ENCODE peak calls at places on chromosomes 12 and 14, in eight cellular contexts. L is T follicular helper cell; E is activated effector memory CD4-positive, alpha-beta T cell treated with anti-CD3 and anti-CD28 coated beads, Interleukin-2, amount 50 U/mL, for 16 hours; O is cardiac fibroblast; A is pulmonary artery endothelial cell; Y is aorta; G is MCF 10A; X is NCI-H1092 treated with DMSO at 0.1 percent for 48 hours. J is an unnamed sample.

GRCh38 chr12:42756841-42757661 is 167.5 kb upstream of the PRICKLE1 start:
- DNase-seq in L (no peak), E (no peak), O (peak; percentile 94), A (peak; percentile 4), Y (no peak), G (peak; percentile 75), X (no peak), J (no peak)

GRCh38 chr12:27902651-27903050 is 69.9 kb downstream of the PTHLH start:
- DNase-seq in L (no peak), E (no peak), O (no peak), A (no peak), Y (no peak), G (no peak), X (no peak), J (no peak)

GRCh38 chr12:120230974-120231315 is 30.0 kb upstream of the RPLP0 start:
- DNase-seq in L (no peak), E (no peak), O (no peak), A (no peak), Y (no peak), G (no peak), X (no peak), J (no peak)

GRCh38 chr12:116565963-116566362 is 6.8 kb downstream of the MAP1LC3B2 start:
- DNase-seq in L (no peak), E (no peak), O (no peak), A (no peak), Y (no peak), G (no peak), X (no peak), J (no peak)

GRCh38 chr12:128829870-128830504 is 6.2 kb upstream of the SLC15A4 start:
- DNase-seq in L (no peak), E (no peak), O (no peak), A (no peak), Y (no peak), G (no peak), X (no peak), J (no peak)

GRCh38 chr14:75450381-75451276 is 22.8 kb downstream of the JDP2 start:
- DNase-seq in L (no peak), E (no peak), O (no peak), A (no peak), Y (peak; percentile 84), G (peak; percentile 84), X (peak; percentile 34), J (no peak)

GRCh38 chr14:105334383-105335230 is 20.1 kb downstream of the PACS2 start:
- DNase-seq in L (no peak), E (no peak), O (no peak), A (no peak), Y (no peak), G (no peak), X (no peak), J (no peak)

GRCh38 chr12:12182926-12183325 is 83.9 kb downstream of the LRP6 start:
- DNase-seq in L (no peak), E (no peak), O (peak; percentile 40), A (peak; percentile 15), Y (no peak), G (no peak), X (peak; percentile 71), J (no peak)

GRCh38 chr14:30656190-30656632 is 34.1 kb downstream of the SCFD1 start:
- DNase-seq in L (peak; percentile 3), E (peak; percentile 65), O (peak; percentile 64), A (no peak), Y (no peak), G (peak; percentile 71), X (peak; percentile 8), J (peak; percentile 61)

GRCh38 chr14:103067231-103067954 is 10.0 kb upstream of the CDC42BPB start:
- DNase-seq in L (no peak), E (no peak), O (peak; percentile 67), A (no peak), Y (no peak), G (peak; percentile 86), X (no peak), J (no peak)

GRCh38 chr14:58082491-58083098 is 69.4 kb downstream of the ARMH4 start:
- DNase-seq in L (no peak), E (no peak), O (peak; percentile 93), A (peak; percentile 54), Y (no peak), G (peak; percentile 80), X (no peak), J (no peak)

GRCh38 chr12:13093191-13093849 is 10.1 kb downstream of the GSG1 start:
- DNase-seq in L (no peak), E (no peak), O (peak; percentile 62), A (no peak), Y (no peak), G (no peak), X (no peak), J (peak; percentile 64)

GRCh38 chr12:113145720-113146551 is 3.6 kb upstream of the CFAP73 start:
- DNase-seq in L (no peak), E (no peak), O (peak; percentile 38), A (no peak), Y (peak; percentile 16), G (peak; percentile 65), X (no peak), J (no peak)

GRCh38 chr12:2877959-2878732 is 1.1 kb downstream of the RHNO1 start:
- DNase-seq in L (no peak), E (peak; percentile 50), O (peak; percentile 35), A (no peak), Y (no peak), G (peak; percentile 36), X (peak; percentile 89), J (no peak)

GRCh38 chr14:23887536-23887935 is 66.0 kb upstream of the DHRS4 start:
- DNase-seq in L (no peak), E (no peak), O (no peak), A (no peak), Y (no peak), G (no peak), X (no peak), J (no peak)

GRCh38 chr12:121800694-121801600 is 2.9 kb upstream of the SETD1B start:
- DNase-seq in L (no peak), E (peak; percentile 91), O (peak; percentile 84), A (no peak), Y (peak; percentile 94), G (peak; percentile 78), X (peak; percentile 26), J (peak; percentile 52)

GRCh38 chr14:20498622-20499021 is 6.7 kb upstream of the RNASE10 start:
- DNase-seq in L (no peak), E (no peak), O (no peak), A (no peak), Y (no peak), G (no peak), X (no peak), J (no peak)

GRCh38 chr12:57902371-57903042 is 38.9 kb upstream of the ATP23 start:
- DNase-seq in L (no peak), E (no peak), O (no peak), A (no peak), Y (no peak), G (no peak), X (no peak), J (no peak)

GRCh38 chr14:68113328-68113930 is 293.9 kb downstream of the RAD51B start:
- DNase-seq in L (no peak), E (no peak), O (peak; percentile 61), A (no peak), Y (no peak), G (no peak), X (no peak), J (no peak)

GRCh38 chr12:38898001-38898684 is 7.2 kb downstream of the CPNE8 start:
- DNase-seq in L (no peak), E (no peak), O (no peak), A (no peak), Y (no peak), G (no peak), X (no peak), J (no peak)

GRCh38 chr12:63790608-63790945 is 10.9 kb downstream of the RXYLT1 start:
- DNase-seq in L (no peak), E (no peak), O (no peak), A (no peak), Y (no peak), G (no peak), X (no peak), J (no peak)

GRCh38 chr14:105866841-105867321 is 340.5 kb downstream of the TMEM121 start:
- DNase-seq in L (no peak), E (no peak), O (no peak), A (no peak), Y (no peak), G (no peak), X (no peak), J (no peak)

GRCh38 chr14:85867450-85867849 is 337.5 kb downstream of the FLRT2 start:
- DNase-seq in L (no peak), E (no peak), O (no peak), A (no peak), Y (no peak), G (no peak), X (no peak), J (peak; percentile 36)

J was measured in D341Med.